ENCODE peak calls at places on chromosomes 7 and 10, in nine cellular contexts. U is NT2/D1; S is Caco-2; W is endodermal cell; B is CD8-positive, alpha-beta T cell; O is psoas muscle; G is IMR-90; J is cardiac muscle cell; C is heart left ventricle. D is an unnamed sample. For H3K4me1, the result is how much of the 10 kb centered on the place peaks cover.

GRCh38 chr7:42994096-42994495 is 61.9 kb downstream of the MRPL32 start:
- DNase-seq in G (no peak), S (no peak), J (no peak), C (no peak), U (no peak), O (no peak), B (no peak), W (no peak), D (no peak)

GRCh38 chr10:48509974-48510692 is 94.7 kb downstream of the ARHGAP22 start:
- DNase-seq in U (no peak), B (no peak), C (no peak), G (no peak), S (peak), W (peak), O (no peak), J (peak), D (no peak)

GRCh38 chr7:44282601-44283171 is 42.7 kb downstream of the CAMK2B start:
- DNase-seq in J (no peak), U (no peak), C (no peak), S (no peak), G (no peak), B (no peak), W (peak), O (peak), D (no peak)

GRCh38 chr10:88995156-88995876 is 4.7 kb downstream of the FAS start:
- DNase-seq in J (no peak), U (no peak), B (no peak), O (no peak), S (no peak), C (no peak), W (no peak), G (no peak), D (no peak)

GRCh38 chr7:13540429-13540828 is 449.0 kb downstream of the ETV1 start:
- DNase-seq in J (no peak), U (no peak), G (peak), O (no peak), B (no peak), C (no peak), W (no peak), S (no peak), D (no peak)

GRCh38 chr7:81029523-81029922 is 110.7 kb upstream of the SEMA3C start:
- DNase-seq in G (no peak), J (no peak), O (no peak), W (no peak), U (no peak), C (no peak), B (no peak), S (no peak), D (no peak)

GRCh38 chr10:102314801-102315200 is 69.5 kb downstream of the GBF1 start:
- DNase-seq in O (no peak), B (no peak), S (no peak), W (no peak), G (no peak), U (no peak), C (no peak), J (no peak), D (no peak)

GRCh38 chr7:126750207-126750911 is 502.4 kb downstream of the GRM8 start:
- DNase-seq in U (no peak), C (no peak), W (no peak), G (no peak), S (no peak), B (no peak), J (no peak), O (no peak), D (no peak)

GRCh38 chr7:13908667-13909382 is 80.6 kb downstream of the ETV1 start:
- DNase-seq in O (no peak), J (no peak), W (no peak), G (no peak), U (no peak), S (no peak), C (no peak), B (no peak), D (no peak)

GRCh38 chr10:32795598-32796183 is 162.3 kb downstream of the ITGB1 start:
- DNase-seq in G (peak), S (peak), J (peak), C (no peak), W (peak), U (peak), O (no peak), B (no peak), D (no peak)

GRCh38 chr10:13921941-13922340 is 335.2 kb downstream of the PRPF18 start:
- DNase-seq in U (no peak), G (no peak), C (no peak), S (no peak), O (no peak), B (no peak), W (no peak), J (no peak), D (no peak)

GRCh38 chr7:121480058-121480457 is 84.0 kb upstream of the FAM3C start:
- DNase-seq in S (peak), U (peak), W (no peak), B (no peak), O (no peak), C (no peak), G (no peak), J (no peak), D (no peak)

GRCh38 chr7:38903057-38903456 is 5.9 kb downstream of the VPS41 start:
- DNase-seq in U (peak), O (no peak), C (no peak), W (peak), B (no peak), J (no peak), S (no peak), G (no peak), D (no peak)

GRCh38 chr7:156218544-156219306 is 406.5 kb upstream of the SHH start:
- DNase-seq in S (no peak), G (no peak), U (no peak), O (no peak), C (no peak), W (peak), J (no peak), B (no peak), D (no peak)

GRCh38 chr10:36801660-36802059 is 323.7 kb upstream of the ANKRD30A start:
- DNase-seq in O (no peak), C (no peak), J (no peak), G (no peak), W (no peak), B (no peak), U (no peak), S (no peak), D (no peak)

GRCh38 chr7:54615545-54615944 is 73.4 kb downstream of the VSTM2A start:
- DNase-seq in W (no peak), U (no peak), G (no peak), S (no peak), O (no peak), B (no peak), C (no peak), J (no peak), D (no peak)

GRCh38 chr10:72733989-72734388 is 42.0 kb downstream of the MCU start:
- DNase-seq in B (no peak), G (no peak), C (no peak), W (no peak), U (no peak), O (no peak), S (no peak), J (no peak), D (no peak)

GRCh38 chr10:70771311-70772194 is 13.6 kb downstream of the TBATA start:
- DNase-seq in W (peak), G (no peak), B (no peak), U (no peak), C (no peak), O (no peak), S (no peak), J (no peak), D (no peak)

GRCh38 chr10:3593611-3594010 is 191.4 kb downstream of the KLF6 start:
- DNase-seq in W (no peak), B (no peak), G (no peak), O (no peak), J (no peak), C (no peak), U (no peak), S (no peak), D (no peak)

GRCh38 chr7:151727579-151728285 is 149.2 kb downstream of the PRKAG2 start:
- DNase-seq in G (peak), U (no peak), J (no peak), O (peak), S (peak), C (peak), B (no peak), W (no peak), D (no peak)

GRCh38 chr10:127313996-127314700 is 117.8 kb upstream of the INSYN2A start:
- DNase-seq in O (no peak), C (no peak), B (no peak), J (peak), G (no peak), U (no peak), S (no peak), W (no peak), D (no peak)

GRCh38 chr7:37510043-37510634 is 61.5 kb upstream of the ELMO1 start:
- DNase-seq in W (peak), U (peak), B (no peak), C (no peak), S (peak), O (no peak), J (peak), G (no peak), D (no peak)

GRCh38 chr10:44650576-44651394 is 260.4 kb upstream of the TMEM72 start:
- DNase-seq in O (no peak), W (no peak), B (no peak), J (no peak), C (no peak), G (no peak), S (no peak), U (no peak), D (no peak)

GRCh38 chr10:125291841-125292240 is 131.5 kb upstream of the CTBP2 start:
- DNase-seq in O (no peak), U (no peak), J (no peak), G (no peak), B (no peak), S (no peak), C (no peak), W (no peak), D (no peak)

GRCh38 chr10:132152896-132153580 is 33.7 kb upstream of the DPYSL4 start:
- DNase-seq in W (no peak), O (peak), G (no peak), C (peak), B (no peak), J (no peak), U (no peak), S (no peak), D (no peak)

GRCh38 chr7:75638607-75639070 is 100.1 kb downstream of the HIP1 start:
- DNase-seq in S (peak), B (no peak), J (peak), G (peak), C (peak), U (no peak), W (peak), O (peak), D (no peak)

GRCh38 chr10:51615764-51616298 is 83.6 kb downstream of the CSTF2T start:
- DNase-seq in S (no peak), C (no peak), W (no peak), J (no peak), O (no peak), B (no peak), G (no peak), U (no peak), D (no peak)

GRCh38 chr10:118638680-118639079 is 43.2 kb upstream of the PRLHR start:
- DNase-seq in G (no peak), W (peak), C (no peak), S (no peak), U (no peak), B (no peak), O (no peak), J (no peak), D (no peak)

GRCh38 chr10:44977287-44978212 is 1.1 kb downstream of the DEPP1 start:
- DNase-seq in J (no peak), O (no peak), G (no peak), W (no peak), B (no peak), C (no peak), S (no peak), U (no peak), D (no peak)

GRCh38 chr7:80216996-80217842 is 82.6 kb downstream of the GNAI1 start:
- DNase-seq in W (no peak), C (no peak), O (no peak), J (no peak), B (no peak), S (no peak), U (no peak), G (no peak), D (no peak)

GRCh38 chr7:114944742-114945625 is 23.1 kb downstream of the MDFIC start:
- DNase-seq in O (peak), B (no peak), C (peak), G (peak), S (no peak), W (peak), U (no peak), J (no peak), D (no peak)

GRCh38 chr10:102868976-102869289 is 337 bp upstream of the AS3MT start:
- DNase-seq in O (no peak), J (peak), W (no peak), S (no peak), U (no peak), G (no peak), B (no peak), C (no peak), D (no peak)

GRCh38 chr10:119665901-119666708 is 14.9 kb downstream of the BAG3 start:
- DNase-seq in G (peak), U (no peak), S (peak), O (no peak), J (no peak), C (no peak), B (no peak), W (no peak), D (no peak)
- H3K4me1 ChIP-seq in G (under half), U (under half), S (under half), O (half or more), J (half or more), C (half or more), B (under half), W (under half), D (under half)

GRCh38 chr10:77859865-77860282 is 66.7 kb downstream of the DLG5 start:
- DNase-seq in S (no peak), J (no peak), G (no peak), B (no peak), W (no peak), C (no peak), O (no peak), U (no peak), D (no peak)
- H3K4me1 ChIP-seq in S (under half), J (under half), G (under half), B (under half), W (under half), C (under half), O (under half), U (under half), D (under half)

GRCh38 chr10:30216811-30217210 is 132.3 kb downstream of the MTPAP start:
- DNase-seq in C (no peak), S (no peak), O (no peak), G (no peak), B (no peak), J (no peak), W (no peak), U (no peak), D (no peak)
- H3K4me1 ChIP-seq in C (under half), S (under half), O (under half), G (under half), B (under half), J (under half), W (under half), U (under half), D (under half)

GRCh38 chr10:77442790-77443189 is 194.8 kb downstream of the KCNMA1 start:
- DNase-seq in O (no peak), S (no peak), U (no peak), J (no peak), W (peak), B (no peak), G (no peak), C (no peak), D (no peak)
- H3K4me1 ChIP-seq in O (under half), S (under half), U (under half), J (under half), W (under half), B (under half), G (under half), C (under half), D (under half)

DNA sequence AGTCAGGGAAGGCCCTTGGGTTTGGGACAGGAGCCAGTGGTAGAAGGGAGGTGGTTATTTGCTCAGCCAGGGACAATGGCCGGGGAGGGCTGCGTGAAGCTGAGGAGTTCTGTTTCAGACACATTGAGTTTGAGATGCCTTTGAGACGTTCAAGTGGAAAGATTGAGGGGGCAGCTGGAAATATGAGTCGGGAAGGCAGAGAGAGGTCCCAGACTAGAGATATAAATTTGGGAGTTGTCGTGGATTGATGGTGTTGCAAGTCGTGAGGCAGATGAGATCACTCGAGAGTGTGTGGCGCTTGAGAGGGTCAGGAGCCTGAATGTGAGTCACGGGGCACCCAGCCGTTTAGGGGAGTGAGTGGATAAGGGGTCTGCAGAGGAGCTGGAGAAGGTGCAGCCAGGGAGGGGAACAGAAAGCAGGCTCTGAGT is 73.3 kb downstream of the ZMIZ1 start:
- DNase-seq in B (no peak), W (no peak), U (no peak), O (peak), C (no peak), G (peak), S (no peak), J (peak), D (no peak)
- H3K4me1 ChIP-seq in B (half or more), W (under half), U (under half), O (half or more), C (half or more), G (half or more), S (under half), J (half or more), D (under half)

DNA sequence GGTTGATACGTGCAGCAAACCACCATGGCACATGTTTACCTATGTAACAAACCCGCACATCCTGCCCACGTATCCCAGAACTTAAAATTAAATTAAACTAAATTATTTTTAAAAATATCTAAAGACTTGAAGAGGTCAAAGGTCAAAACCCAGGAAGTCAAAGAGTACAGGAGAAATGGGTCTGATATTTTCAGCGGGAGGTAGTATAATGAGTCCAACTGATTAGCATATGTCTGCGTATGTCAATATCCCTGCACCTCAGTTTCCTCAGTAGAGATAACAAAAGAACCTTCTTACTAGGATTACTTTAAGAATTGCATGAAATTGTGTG is 133.0 kb downstream of the TMEM26 start:
- DNase-seq in S (no peak), U (no peak), W (no peak), B (no peak), J (no peak), C (no peak), O (no peak), G (no peak), D (no peak)
- H3K4me1 ChIP-seq in S (under half), U (under half), W (under half), B (under half), J (under half), C (under half), O (under half), G (under half), D (under half)

GRCh38 chr10:46019541-46020343 is 10.7 kb downstream of the NCOA4 start:
- DNase-seq in W (no peak), G (no peak), O (no peak), S (no peak), B (no peak), J (peak), C (no peak), U (no peak), D (no peak)

GRCh38 chr10:46017733-46018132 is 12.7 kb downstream of the NCOA4 start:
- DNase-seq in G (no peak), W (no peak), B (no peak), U (no peak), S (no peak), O (no peak), C (no peak), J (no peak), D (no peak)

GRCh38 chr10:46020344-46020656 is 10.1 kb downstream of the NCOA4 start:
- DNase-seq in C (no peak), W (no peak), G (no peak), J (peak), S (no peak), O (no peak), B (no peak), U (no peak), D (no peak)

GRCh38 chr10:46018453-46019169 is 11.8 kb downstream of the NCOA4 start:
- DNase-seq in S (no peak), G (peak), J (no peak), O (no peak), U (no peak), B (no peak), C (no peak), W (no peak), D (no peak)

DNA sequence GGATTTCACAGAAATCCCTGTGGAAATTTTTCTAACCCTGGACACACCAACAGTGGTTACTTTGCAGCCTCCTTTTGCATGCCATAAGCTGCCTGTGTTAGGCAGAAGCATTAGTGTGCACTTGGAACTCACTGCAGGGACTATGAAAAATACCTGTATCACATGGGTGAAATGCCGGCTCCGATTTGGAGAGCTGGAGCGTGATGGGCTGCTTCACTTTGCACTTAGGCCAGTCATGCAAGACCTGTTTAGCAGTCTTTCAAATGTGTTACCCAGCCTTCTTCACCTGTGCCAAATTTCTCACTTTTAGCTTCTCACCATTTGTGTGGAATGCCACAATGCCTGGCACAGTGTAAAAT is 11.3 kb downstream of the NCOA4 start:
- DNase-seq in U (no peak), S (no peak), J (peak), O (no peak), B (no peak), W (no peak), C (no peak), G (no peak), D (no peak)
- H3K4me1 ChIP-seq in U (under half), S (under half), J (half or more), O (half or more), B (under half), W (under half), C (half or more), G (under half), D (under half)

GRCh38 chr10:122290334-122290733 is 19.2 kb downstream of the BTBD16 start:
- DNase-seq in W (no peak), J (no peak), S (no peak), U (no peak), G (no peak), B (no peak), C (no peak), O (no peak), D (no peak)

GRCh38 chr10:122288917-122289316 is 17.8 kb downstream of the BTBD16 start:
- DNase-seq in J (no peak), C (no peak), U (no peak), W (no peak), S (no peak), G (no peak), O (no peak), B (no peak), D (no peak)

GRCh38 chr10:122285506-122286444 is 14.7 kb downstream of the BTBD16 start:
- DNase-seq in O (no peak), C (no peak), U (no peak), S (no peak), W (no peak), G (no peak), J (no peak), B (no peak), D (no peak)

GRCh38 chr10:122286872-122287271 is 15.8 kb downstream of the BTBD16 start:
- DNase-seq in B (no peak), G (peak), O (peak), S (no peak), U (no peak), C (peak), W (peak), J (no peak), D (no peak)

GRCh38 chr10:122287584-122287983 is 16.5 kb downstream of the BTBD16 start:
- DNase-seq in B (no peak), W (no peak), U (no peak), G (no peak), C (no peak), S (no peak), O (no peak), J (no peak), D (no peak)
- H3K4me1 ChIP-seq in B (under half), W (under half), U (under half), G (under half), C (under half), S (under half), O (under half), J (under half), D (under half)

D was measured in iPS DF 6.9.